ENCODE peak calls at places on chromosomes 4 and X, in nine cellular contexts. O, I, C, D, J, P, B, S and V are unnamed samples.
A peak's percentile ranks its signal among the peaks of the same experiment; 100 is the strongest.

GRCh38 chr4:102569200-102569599 is 68.0 kb downstream of the NFKB1 start:
- DNase-seq in C (no peak), O (no peak), S (no peak), I (no peak), P (no peak), B (peak; percentile 38), D (no peak), J (no peak), V (no peak)

GRCh38 chr4:85725727-85726170 is 250.8 kb downstream of the ARHGAP24 start:
- DNase-seq in S (peak; percentile 70), O (no peak), D (peak; percentile 30), B (peak; percentile 30), P (no peak), I (no peak), C (no peak), J (no peak), V (no peak)

GRCh38 chr4:138290803-138291202 is 48.7 kb upstream of the SLC7A11 start:
- DNase-seq in P (no peak), I (no peak), B (no peak), J (no peak), D (no peak), C (no peak), O (no peak), S (no peak), V (no peak)

GRCh38 chr4:147923854-147924253 is 192.0 kb downstream of the ARHGAP10 start:
- DNase-seq in P (no peak), J (no peak), O (no peak), S (no peak), I (no peak), D (no peak), B (no peak), C (no peak), V (no peak)

GRCh38 chr4:123591875-123592274 is 195.3 kb downstream of the SPRY1 start:
- DNase-seq in P (no peak), S (no peak), D (no peak), O (no peak), C (no peak), B (no peak), I (no peak), J (no peak), V (no peak)

GRCh38 chr4:13921805-13922204 is 294.3 kb upstream of the BOD1L1 start:
- DNase-seq in J (no peak), I (no peak), S (no peak), D (peak; percentile 17), B (no peak), C (no peak), P (peak; percentile 36), O (no peak), V (no peak)

GRCh38 chrX:10071451-10072163 is 85.2 kb upstream of the CLCN4 start:
- DNase-seq in S (no peak), I (no peak), J (no peak), O (no peak), P (no peak), B (no peak), D (no peak), C (no peak), V (no peak)

GRCh38 chr4:87633239-87633638 is 16.8 kb upstream of the DMP1 start:
- DNase-seq in S (no peak), I (no peak), D (peak; percentile 63), C (peak; percentile 49), O (no peak), P (peak; percentile 55), B (no peak), J (no peak), V (no peak)

GRCh38 chr4:53199356-53199755 is 166.5 kb downstream of the SCFD2 start:
- DNase-seq in B (no peak), P (no peak), I (no peak), C (no peak), D (no peak), J (no peak), S (no peak), O (no peak), V (no peak)

GRCh38 chr4:14234330-14234729 is 606.8 kb upstream of the BOD1L1 start:
- DNase-seq in B (no peak), C (no peak), J (no peak), D (no peak), S (no peak), P (no peak), I (no peak), O (no peak), V (no peak)

GRCh38 chr4:162715401-162715800 is 451.3 kb downstream of the NAF1 start:
- DNase-seq in I (no peak), O (no peak), C (no peak), J (no peak), D (no peak), P (no peak), B (no peak), S (no peak), V (no peak)

GRCh38 chrX:39576081-39576701 is 521.6 kb downstream of the BCOR start:
- DNase-seq in S (peak; percentile 13), J (no peak), D (no peak), O (peak; percentile 18), B (no peak), P (no peak), C (no peak), I (peak; percentile 36), V (no peak)

GRCh38 chrX:16239211-16239610 is 71.9 kb downstream of the MAGEB17 start:
- DNase-seq in C (peak; percentile 81), J (no peak), O (no peak), B (no peak), P (peak; percentile 91), D (peak; percentile 58), S (no peak), I (no peak), V (no peak)

GRCh38 chrX:69145714-69146113 is 19.5 kb downstream of the PJA1 start:
- DNase-seq in D (no peak), B (no peak), C (no peak), J (no peak), S (no peak), P (no peak), O (no peak), I (no peak), V (peak; percentile 45)

GRCh38 chr4:94577136-94577535 is 125.4 kb downstream of the PDLIM5 start:
- DNase-seq in P (peak; percentile 85), J (no peak), S (peak; percentile 44), I (peak; percentile 55), C (peak; percentile 63), D (peak; percentile 18), O (peak; percentile 23), B (no peak), V (no peak)

GRCh38 chrX:9352683-9353430 is 112.0 kb upstream of the TBL1X start:
- DNase-seq in S (peak; percentile 23), B (peak; percentile 81), O (no peak), P (no peak), I (no peak), J (no peak), D (no peak), C (peak; percentile 32), V (no peak)

GRCh38 chrX:105126201-105126600 is 94.3 kb downstream of the TEX13A start:
- DNase-seq in P (no peak), D (no peak), J (no peak), C (no peak), I (no peak), O (no peak), B (no peak), S (no peak), V (no peak)

GRCh38 chr4:11805837-11806236 is 377.1 kb upstream of the HS3ST1 start:
- DNase-seq in I (no peak), P (peak; percentile 6), J (no peak), C (peak; percentile 3), B (peak; percentile 17), S (no peak), D (peak; percentile 48), O (no peak), V (no peak)

GRCh38 chr4:149781150-149781549 is 34.5 kb downstream of the IQCM start:
- DNase-seq in B (no peak), C (peak; percentile 76), S (no peak), J (no peak), I (no peak), D (no peak), P (peak; percentile 5), O (no peak), V (no peak)

GRCh38 chrX:108312938-108313337 is 125.3 kb downstream of the COL4A6 start:
- DNase-seq in I (peak; percentile 73), J (no peak), S (peak; percentile 16), C (peak; percentile 70), P (no peak), D (no peak), B (no peak), O (peak; percentile 48), V (no peak)